ENCODE peak calls at places on chromosomes 2 and 18, in eight cellular contexts. One of them, this sample, is unnamed.
A peak's percentile ranks its signal among the peaks of the same experiment; 100 is the strongest.

GRCh38 chr2:21515903-21516302 is 392.1 kb downstream of the TDRD15 start:
- DNase-seq in psoas muscle: no peak
- DNase-seq in mesothelial cell of epicardium: no peak
- DNase-seq in choroid plexus epithelial cell: peak; percentile 3
- DNase-seq in endothelial cell: no peak
- DNase-seq in NB4: no peak
- DNase-seq in MCF 10A: no peak
- DNase-seq in natural killer cell: no peak
- DNase-seq in this sample: no peak

GRCh38 chr2:68043719-68044498 is 18.9 kb downstream of the C1D start:
- DNase-seq in natural killer cell: no peak
- DNase-seq in MCF 10A: no peak
- DNase-seq in endothelial cell: no peak
- DNase-seq in choroid plexus epithelial cell: peak; percentile 82
- DNase-seq in psoas muscle: no peak
- DNase-seq in mesothelial cell of epicardium: no peak
- DNase-seq in NB4: no peak
- DNase-seq in this sample: no peak

GRCh38 chr2:218517434-218518206 is 50.5 kb downstream of the USP37 start:
- DNase-seq in mesothelial cell of epicardium: no peak
- DNase-seq in psoas muscle: no peak
- DNase-seq in choroid plexus epithelial cell: no peak
- DNase-seq in MCF 10A: no peak
- DNase-seq in natural killer cell: no peak
- DNase-seq in NB4: no peak
- DNase-seq in endothelial cell: no peak
- DNase-seq in this sample: no peak

GRCh38 chr2:71892132-71892730 is 255.4 kb downstream of the CYP26B1 start:
- DNase-seq in choroid plexus epithelial cell: no peak
- DNase-seq in endothelial cell: no peak
- DNase-seq in psoas muscle: no peak
- DNase-seq in natural killer cell: no peak
- DNase-seq in NB4: no peak
- DNase-seq in MCF 10A: no peak
- DNase-seq in mesothelial cell of epicardium: no peak
- DNase-seq in this sample: no peak

GRCh38 chr2:70561893-70562292 is 8.3 kb upstream of the TGFA start:
- DNase-seq in endothelial cell: no peak
- DNase-seq in choroid plexus epithelial cell: no peak
- DNase-seq in natural killer cell: no peak
- DNase-seq in NB4: no peak
- DNase-seq in MCF 10A: no peak
- DNase-seq in psoas muscle: no peak
- DNase-seq in mesothelial cell of epicardium: no peak
- DNase-seq in this sample: no peak

GRCh38 chr2:63189026-63189425 is 138.4 kb downstream of the OTX1 start:
- DNase-seq in choroid plexus epithelial cell: peak; percentile 72
- DNase-seq in natural killer cell: no peak
- DNase-seq in NB4: peak; percentile 65
- DNase-seq in MCF 10A: peak; percentile 77
- DNase-seq in mesothelial cell of epicardium: no peak
- DNase-seq in psoas muscle: no peak
- DNase-seq in endothelial cell: peak; percentile 44
- DNase-seq in this sample: no peak

GRCh38 chr18:79863946-79864725 is 66.4 kb downstream of the KCNG2 start:
- DNase-seq in NB4: no peak
- DNase-seq in choroid plexus epithelial cell: no peak
- DNase-seq in mesothelial cell of epicardium: no peak
- DNase-seq in natural killer cell: no peak
- DNase-seq in MCF 10A: no peak
- DNase-seq in endothelial cell: no peak
- DNase-seq in psoas muscle: no peak
- DNase-seq in this sample: no peak

GRCh38 chr18:63237911-63238710 is 81.5 kb downstream of the BCL2 start:
- DNase-seq in mesothelial cell of epicardium: no peak
- DNase-seq in natural killer cell: no peak
- DNase-seq in NB4: no peak
- DNase-seq in endothelial cell: no peak
- DNase-seq in psoas muscle: peak; percentile 24
- DNase-seq in choroid plexus epithelial cell: peak; percentile 97
- DNase-seq in MCF 10A: peak; percentile 75
- DNase-seq in this sample: no peak

GRCh38 chr2:191538334-191538910 is 139.5 kb upstream of the NABP1 start:
- DNase-seq in endothelial cell: no peak
- DNase-seq in natural killer cell: no peak
- DNase-seq in MCF 10A: no peak
- DNase-seq in psoas muscle: no peak
- DNase-seq in NB4: no peak
- DNase-seq in mesothelial cell of epicardium: no peak
- DNase-seq in choroid plexus epithelial cell: no peak
- DNase-seq in this sample: no peak

GRCh38 chr2:117960231-117960630 is 53.6 kb downstream of the CCDC93 start:
- DNase-seq in choroid plexus epithelial cell: peak; percentile 70
- DNase-seq in mesothelial cell of epicardium: no peak
- DNase-seq in endothelial cell: no peak
- DNase-seq in natural killer cell: no peak
- DNase-seq in psoas muscle: no peak
- DNase-seq in NB4: no peak
- DNase-seq in MCF 10A: no peak
- DNase-seq in this sample: no peak

GRCh38 chr2:191045141-191045540 is 31.2 kb upstream of the STAT1 start:
- DNase-seq in MCF 10A: no peak
- DNase-seq in NB4: no peak
- DNase-seq in endothelial cell: no peak
- DNase-seq in choroid plexus epithelial cell: no peak
- DNase-seq in psoas muscle: no peak
- DNase-seq in natural killer cell: no peak
- DNase-seq in mesothelial cell of epicardium: no peak
- DNase-seq in this sample: no peak

GRCh38 chr2:212537311-212538155 is 1.1 kb downstream of the ERBB4 start:
- DNase-seq in psoas muscle: peak; percentile 19
- DNase-seq in natural killer cell: no peak
- DNase-seq in mesothelial cell of epicardium: no peak
- DNase-seq in endothelial cell: peak; percentile 44
- DNase-seq in NB4: no peak
- DNase-seq in MCF 10A: no peak
- DNase-seq in choroid plexus epithelial cell: no peak
- DNase-seq in this sample: no peak

GRCh38 chr2:212535963-212536362 is 2.6 kb downstream of the ERBB4 start:
- DNase-seq in MCF 10A: no peak
- DNase-seq in psoas muscle: no peak
- DNase-seq in endothelial cell: no peak
- DNase-seq in mesothelial cell of epicardium: no peak
- DNase-seq in natural killer cell: no peak
- DNase-seq in NB4: no peak
- DNase-seq in choroid plexus epithelial cell: no peak
- DNase-seq in this sample: no peak

GRCh38 chr2:212539145-212539880 is 711 bp upstream of the ERBB4 start:
- DNase-seq in choroid plexus epithelial cell: no peak
- DNase-seq in MCF 10A: peak; percentile 36
- DNase-seq in natural killer cell: no peak
- DNase-seq in endothelial cell: peak; percentile 52
- DNase-seq in NB4: no peak
- DNase-seq in psoas muscle: peak; percentile 52
- DNase-seq in mesothelial cell of epicardium: no peak
- DNase-seq in this sample: no peak

GRCh38 chr2:212538156-212539144 is at the start of gene ERBB4:
- DNase-seq in psoas muscle: peak; percentile 19
- DNase-seq in MCF 10A: no peak
- DNase-seq in natural killer cell: no peak
- DNase-seq in NB4: no peak
- DNase-seq in choroid plexus epithelial cell: no peak
- DNase-seq in mesothelial cell of epicardium: no peak
- DNase-seq in endothelial cell: peak; percentile 18
- DNase-seq in this sample: no peak

DNA sequence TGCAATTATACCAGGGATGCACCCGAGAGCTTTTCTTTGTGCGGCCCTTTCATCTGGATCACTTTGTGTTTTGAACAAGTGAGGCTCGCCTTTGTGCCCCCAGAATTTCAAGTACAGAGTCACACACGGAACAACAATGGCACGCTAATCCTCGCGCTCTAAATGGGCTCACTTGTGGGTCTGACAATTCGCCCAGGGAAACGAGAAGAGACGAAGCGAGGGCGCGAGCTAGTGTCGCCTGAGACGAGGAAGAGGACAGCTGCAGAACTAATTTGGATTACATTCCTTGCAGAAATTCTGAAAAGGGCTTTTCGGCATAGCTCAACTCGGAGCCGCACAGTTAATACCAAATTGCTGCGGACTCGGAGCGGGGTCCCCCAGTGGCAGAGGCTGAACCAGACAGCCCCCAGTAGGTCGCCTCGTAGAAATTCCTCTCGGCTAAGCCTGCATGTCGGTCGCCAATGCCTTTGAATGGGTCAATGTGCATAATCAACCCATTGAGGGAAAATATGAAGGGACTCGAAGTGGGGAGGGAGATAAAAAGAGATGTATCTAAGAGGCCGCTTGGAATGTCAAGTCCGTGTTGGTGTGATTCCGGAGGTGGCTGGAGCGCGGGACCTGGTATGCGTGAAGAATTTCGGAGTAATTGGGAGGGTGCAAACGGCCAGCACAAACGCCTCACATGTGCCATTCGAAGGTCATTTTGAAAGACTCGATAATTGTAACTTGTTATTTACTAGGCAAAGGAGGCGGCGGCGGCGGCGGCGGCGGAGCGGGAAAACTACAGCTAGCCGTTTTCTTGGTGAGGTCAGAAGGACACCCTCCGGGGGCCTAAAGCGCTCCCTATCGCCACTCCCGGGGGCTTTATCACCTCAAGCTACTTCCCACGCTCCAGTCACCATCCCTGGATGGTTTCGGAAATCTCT is 2.0 kb downstream of the ERBB4 start:
- DNase-seq in NB4: no peak
- DNase-seq in MCF 10A: no peak
- DNase-seq in mesothelial cell of epicardium: no peak
- DNase-seq in natural killer cell: no peak
- DNase-seq in endothelial cell: peak; percentile 26
- DNase-seq in choroid plexus epithelial cell: no peak
- DNase-seq in psoas muscle: no peak
- DNase-seq in this sample: no peak
- TF ChIP-seq CTCF in NB4: no peak
- TF ChIP-seq CTCF in MCF 10A: no peak
- TF ChIP-seq CTCF in mesothelial cell of epicardium: no peak
- TF ChIP-seq CTCF in natural killer cell: no peak
- TF ChIP-seq CTCF in endothelial cell: no peak
- TF ChIP-seq CTCF in choroid plexus epithelial cell: no peak
- TF ChIP-seq CTCF in psoas muscle: no peak
- TF ChIP-seq CTCF in this sample: no peak

DNA sequence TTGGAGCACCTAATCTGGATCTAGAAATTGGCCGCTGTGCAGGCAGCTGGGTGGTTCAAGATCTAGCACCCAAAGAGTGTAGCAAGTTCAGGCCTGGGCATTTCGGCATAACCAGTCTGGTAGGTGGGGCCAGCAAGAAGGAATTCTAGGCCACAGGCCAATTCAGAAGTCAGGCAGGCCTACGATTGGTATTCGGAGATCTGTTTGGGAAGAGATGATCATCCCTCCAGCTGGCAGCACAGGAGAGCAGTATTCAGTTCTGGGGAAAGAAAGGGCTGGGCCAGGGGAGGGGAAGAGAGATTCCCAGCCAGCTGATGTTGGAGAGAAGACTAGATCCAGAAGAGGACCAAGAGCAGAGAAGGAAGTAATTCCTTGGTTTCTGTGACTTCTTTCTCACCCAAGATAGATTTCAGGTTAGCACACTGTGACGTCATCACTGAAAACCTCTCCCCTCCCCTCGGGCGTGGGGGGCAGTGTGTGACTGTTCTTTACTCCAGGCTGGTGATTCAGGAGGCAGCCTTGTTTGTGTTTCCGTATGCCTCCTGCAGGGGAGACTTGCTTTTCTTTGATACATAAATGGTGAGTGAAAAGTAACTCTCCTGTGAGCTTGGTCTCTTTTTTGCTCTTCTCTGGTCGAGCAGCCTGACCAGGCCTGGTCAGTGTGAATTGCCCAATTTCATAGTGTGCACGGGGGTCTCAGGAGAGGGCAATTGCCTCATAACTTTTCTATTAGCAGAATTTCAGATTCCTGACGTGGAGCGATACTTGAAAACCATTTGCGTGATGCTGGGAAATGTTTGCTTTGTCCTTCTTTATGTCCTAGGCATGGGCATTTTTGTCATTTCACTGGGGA is 61.1 kb downstream of the MEIS1 start:
- DNase-seq in mesothelial cell of epicardium: no peak
- DNase-seq in MCF 10A: peak; percentile 95
- DNase-seq in NB4: peak; percentile 39
- DNase-seq in psoas muscle: peak; percentile 37
- DNase-seq in endothelial cell: no peak
- DNase-seq in choroid plexus epithelial cell: peak; percentile 87
- DNase-seq in natural killer cell: no peak
- DNase-seq in this sample: no peak
- TF ChIP-seq CTCF in mesothelial cell of epicardium: no peak
- TF ChIP-seq CTCF in MCF 10A: peak; percentile 27
- TF ChIP-seq CTCF in NB4: no peak
- TF ChIP-seq CTCF in psoas muscle: no peak
- TF ChIP-seq CTCF in endothelial cell: no peak
- TF ChIP-seq CTCF in choroid plexus epithelial cell: peak; percentile 43
- TF ChIP-seq CTCF in natural killer cell: no peak
- TF ChIP-seq CTCF in this sample: peak; percentile 8

DNA sequence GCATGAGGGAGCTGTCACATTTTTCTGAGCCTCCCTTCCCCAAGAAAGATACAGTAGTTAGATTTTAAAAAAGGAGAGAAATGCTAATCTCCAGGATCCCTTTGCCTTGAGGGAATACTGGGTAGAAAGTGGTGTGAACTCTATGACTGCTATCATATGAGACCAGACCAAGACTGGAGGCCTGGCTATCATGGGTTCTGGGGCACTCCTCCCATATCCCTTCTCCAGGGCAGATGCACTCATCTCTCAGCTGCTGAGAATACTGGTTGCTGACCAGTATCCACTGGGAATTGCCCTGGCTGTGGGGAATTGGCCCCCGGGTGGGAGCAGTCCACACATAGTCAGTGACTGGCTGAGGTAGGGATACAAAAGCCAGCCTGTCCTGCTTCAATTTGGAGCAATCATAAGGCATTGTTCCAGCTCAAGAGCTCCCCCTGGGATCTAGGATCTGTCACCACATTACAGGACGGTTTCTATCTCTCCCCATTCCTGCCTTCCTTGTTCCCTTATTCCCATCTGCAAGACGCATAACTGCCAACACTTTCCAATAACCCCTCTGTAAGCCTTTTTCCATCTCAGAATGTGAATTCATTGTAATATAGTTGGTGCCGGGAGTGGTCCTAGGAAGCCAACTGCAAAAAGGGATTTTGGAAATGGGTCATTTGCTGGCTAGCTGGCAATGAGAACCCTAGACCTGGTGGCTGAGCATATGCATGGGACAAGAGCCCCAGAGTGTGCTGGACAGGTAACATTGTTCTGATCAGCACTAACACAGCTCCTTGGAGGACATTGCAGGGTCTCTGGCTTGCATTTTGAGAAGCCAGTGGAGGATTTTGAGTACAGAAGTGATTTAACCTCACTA is 35.4 kb upstream of the REEP1 start:
- DNase-seq in MCF 10A: peak; percentile 70
- DNase-seq in choroid plexus epithelial cell: peak; percentile 63
- DNase-seq in natural killer cell: no peak
- DNase-seq in mesothelial cell of epicardium: no peak
- DNase-seq in NB4: peak; percentile 49
- DNase-seq in psoas muscle: no peak
- DNase-seq in endothelial cell: peak; percentile 51
- DNase-seq in this sample: no peak
- TF ChIP-seq CTCF in MCF 10A: peak; percentile 41
- TF ChIP-seq CTCF in choroid plexus epithelial cell: peak; percentile 80
- TF ChIP-seq CTCF in natural killer cell: no peak
- TF ChIP-seq CTCF in mesothelial cell of epicardium: peak; percentile 46
- TF ChIP-seq CTCF in NB4: peak; percentile 55
- TF ChIP-seq CTCF in psoas muscle: peak; percentile 59
- TF ChIP-seq CTCF in endothelial cell: peak; percentile 63
- TF ChIP-seq CTCF in this sample: peak; percentile 55

GRCh38 chr2:225270861-225271260 is 128.6 kb upstream of the NYAP2 start:
- DNase-seq in choroid plexus epithelial cell: peak; percentile 82
- DNase-seq in psoas muscle: no peak
- DNase-seq in natural killer cell: no peak
- DNase-seq in endothelial cell: no peak
- DNase-seq in mesothelial cell of epicardium: no peak
- DNase-seq in MCF 10A: peak; percentile 94
- DNase-seq in NB4: peak; percentile 79
- DNase-seq in this sample: peak; percentile 59
- TF ChIP-seq CTCF in choroid plexus epithelial cell: peak; percentile 42
- TF ChIP-seq CTCF in psoas muscle: no peak
- TF ChIP-seq CTCF in natural killer cell: no peak
- TF ChIP-seq CTCF in endothelial cell: no peak
- TF ChIP-seq CTCF in mesothelial cell of epicardium: no peak
- TF ChIP-seq CTCF in MCF 10A: peak; percentile 5
- TF ChIP-seq CTCF in NB4: no peak
- TF ChIP-seq CTCF in this sample: no peak